ENCODE peak calls at places on chromosomes 2 and 18, in five cellular contexts. A, P, O, F and H are unnamed samples.

GRCh38 chr2:158969717-158970521 is 1.5 kb downstream of the TANC1 start:
- DNase-seq in A (no peak), P (no peak), O (peak), F (no peak), H (peak)

GRCh38 chr2:73285162-73285739 is 973 bp upstream of the FBXO41 start:
- DNase-seq in A (peak), P (no peak), O (no peak), F (no peak), H (peak)

GRCh38 chr18:30709598-30709997 is 332.9 kb downstream of the DSC3 start:
- DNase-seq in A (no peak), P (no peak), O (no peak), F (no peak), H (no peak)

GRCh38 chr2:42298132-42298531 is 62.9 kb downstream of the COX7A2L start:
- DNase-seq in A (no peak), P (no peak), O (no peak), F (no peak), H (no peak)

GRCh38 chr2:233111427-233111826 is 51.3 kb downstream of the INPP5D start:
- DNase-seq in A (no peak), P (no peak), O (no peak), F (no peak), H (no peak)

GRCh38 chr18:38940863-38941531 is 1375.4 kb upstream of the CELF4 start:
- DNase-seq in A (peak), P (peak), O (no peak), F (peak), H (peak)

GRCh38 chr2:75064691-75065396 is 106.4 kb downstream of the POLE4 start:
- DNase-seq in A (no peak), P (peak), O (peak), F (peak), H (peak)

GRCh38 chr18:40133253-40133652 is 1821.8 kb upstream of the PIK3C3 start:
- DNase-seq in A (no peak), P (no peak), O (no peak), F (no peak), H (no peak)

GRCh38 chr2:9288233-9288632 is 81.6 kb downstream of the ASAP2 start:
- DNase-seq in A (no peak), P (no peak), O (no peak), F (no peak), H (no peak)

GRCh38 chr2:100976634-100977391 is 25.3 kb upstream of the RPL31 start:
- DNase-seq in A (peak), P (no peak), O (no peak), F (no peak), H (no peak)

GRCh38 chr2:119491776-119492525 is 32.3 kb downstream of the SCTR start:
- DNase-seq in A (no peak), P (peak), O (no peak), F (no peak), H (no peak)

GRCh38 chr2:132760971-132761370 is 91.0 kb upstream of the LYPD1 start:
- DNase-seq in A (no peak), P (no peak), O (no peak), F (no peak), H (no peak)

GRCh38 chr2:43508209-43508608 is 87.6 kb downstream of the THADA start:
- DNase-seq in A (no peak), P (no peak), O (no peak), F (no peak), H (no peak)

GRCh38 chr2:210591663-210592062 is 35.3 kb downstream of the CPS1 start:
- DNase-seq in A (no peak), P (no peak), O (no peak), F (no peak), H (no peak)

GRCh38 chr2:109457811-109458210 is 156.0 kb downstream of the SEPTIN10 start:
- DNase-seq in A (no peak), P (no peak), O (no peak), F (no peak), H (no peak)

GRCh38 chr2:157751462-157752058 is 122.9 kb upstream of the ACVR1C start:
- DNase-seq in A (peak), P (peak), O (no peak), F (peak), H (no peak)

GRCh38 chr2:111705711-111706323 is 178.2 kb downstream of the ANAPC1 start:
- DNase-seq in A (peak), P (peak), O (no peak), F (no peak), H (peak)

GRCh38 chr2:160581448-160581847 is 87.8 kb upstream of the RBMS1 start:
- DNase-seq in A (no peak), P (no peak), O (no peak), F (no peak), H (no peak)

GRCh38 chr2:20378891-20379519 is 28.4 kb upstream of the PUM2 start:
- DNase-seq in A (no peak), P (peak), O (peak), F (peak), H (no peak)

GRCh38 chr2:74472945-74473258 is 422 bp upstream of the MRPL53 start:
- DNase-seq in A (no peak), P (no peak), O (no peak), F (peak), H (no peak)

GRCh38 chr2:165952600-165953210 is 871 bp downstream of the TTC21B start:
- DNase-seq in A (no peak), P (peak), O (no peak), F (peak), H (no peak)

GRCh38 chr2:143110759-143111428 is 18.3 kb upstream of the ARHGAP15 start:
- DNase-seq in A (peak), P (peak), O (peak), F (peak), H (peak)

GRCh38 chr2:134527398-134527797 is 191.4 kb downstream of the TMEM163 start:
- DNase-seq in A (no peak), P (no peak), O (no peak), F (no peak), H (no peak)

GRCh38 chr2:197628043-197628500 is 47.3 kb downstream of the RFTN2 start:
- DNase-seq in A (peak), P (no peak), O (no peak), F (no peak), H (no peak)

GRCh38 chr2:65751422-65751821 is 319.0 kb upstream of the SPRED2 start:
- DNase-seq in A (no peak), P (no peak), O (peak), F (no peak), H (no peak)

GRCh38 chr2:9315280-9315847 is 108.0 kb downstream of the ITGB1BP1 start:
- DNase-seq in A (no peak), P (no peak), O (no peak), F (no peak), H (no peak)

DNA sequence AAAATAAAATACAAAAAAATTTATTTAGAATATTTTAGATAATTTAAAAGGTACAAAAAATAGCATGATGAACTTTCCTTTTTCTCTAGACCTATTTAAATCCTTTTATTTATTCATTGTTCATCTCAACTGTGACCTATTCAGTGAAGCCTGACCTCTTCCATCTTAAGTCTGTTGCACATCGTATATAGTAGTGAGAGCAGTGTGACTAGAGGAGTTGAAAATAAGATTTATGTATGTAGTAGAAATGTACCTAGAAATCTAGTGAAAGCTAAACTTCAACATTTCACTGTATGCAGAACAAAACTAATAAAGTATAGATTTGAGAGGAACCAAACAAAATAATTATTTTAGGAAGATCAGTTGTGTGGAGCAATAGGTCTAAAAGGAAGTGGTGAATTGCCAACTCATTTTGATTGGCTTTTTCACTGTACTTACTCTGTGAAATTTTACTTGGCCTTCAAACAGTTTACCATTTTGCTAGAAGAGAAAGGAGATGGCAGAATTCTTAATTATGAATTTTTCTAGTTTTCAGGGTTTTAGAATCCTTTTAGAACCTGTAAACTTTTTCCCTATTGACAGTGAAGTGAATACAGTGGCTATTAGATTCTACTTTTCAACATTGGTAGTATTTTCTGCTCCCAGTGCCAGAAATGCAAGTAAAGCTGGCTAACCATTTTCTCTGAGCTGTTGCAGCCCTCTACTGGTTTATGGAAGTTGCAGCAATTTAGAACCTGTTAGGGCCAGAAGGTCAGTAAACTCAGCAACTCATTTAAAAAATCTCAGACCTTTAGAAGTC is 11.1 kb downstream of the ANKRD12 start:
- DNase-seq in A (peak), P (peak), O (peak), F (peak), H (peak)
- TF ChIP-seq POLR2AphosphoS5 in A (no peak), P (no peak), O (no peak), F (no peak), H (no peak)

GRCh38 chr2:221389909-221390308 is 182.2 kb downstream of the EPHA4 start:
- DNase-seq in A (no peak), P (no peak), O (no peak), F (no peak), H (no peak)
- TF ChIP-seq GABPA in A (no peak), P (no peak), O (no peak), F (no peak), H (no peak)

GRCh38 chr18:43159091-43159490 is 43.6 kb upstream of the RIT2 start:
- DNase-seq in A (no peak), P (no peak), O (no peak), F (no peak), H (no peak)
- TF ChIP-seq REST in A (no peak), P (no peak), O (no peak), F (no peak), H (no peak)

GRCh38 chr2:240991378-240992263 is 6.8 kb upstream of the SNED1 start:
- DNase-seq in A (no peak), P (peak), O (no peak), F (no peak), H (no peak)
- TF ChIP-seq POLR2AphosphoS5 in A (no peak), P (no peak), O (no peak), F (no peak), H (no peak)

DNA sequence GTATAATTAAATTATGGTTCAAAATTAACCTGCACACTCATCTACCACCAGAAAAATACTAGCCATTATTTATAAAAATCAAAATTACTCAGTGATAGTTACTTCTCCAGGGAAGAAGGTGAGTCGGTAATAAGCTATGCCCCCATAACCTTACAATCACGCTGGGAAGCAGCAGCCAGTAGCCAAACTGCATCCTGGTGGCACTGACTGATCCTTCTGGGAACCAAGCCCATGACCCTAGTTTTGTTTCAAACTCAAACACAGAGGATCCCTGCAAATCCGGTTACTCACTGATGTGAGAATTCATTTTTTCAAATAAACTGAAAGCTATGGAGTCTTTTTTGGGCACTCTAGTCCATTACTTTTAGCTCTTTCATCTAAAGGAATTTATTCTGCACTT is 88.2 kb upstream of the VWC2L start:
- DNase-seq in A (no peak), P (no peak), O (no peak), F (no peak), H (no peak)
- TF ChIP-seq GABPA in A (no peak), P (no peak), O (no peak), F (no peak), H (no peak)

DNA sequence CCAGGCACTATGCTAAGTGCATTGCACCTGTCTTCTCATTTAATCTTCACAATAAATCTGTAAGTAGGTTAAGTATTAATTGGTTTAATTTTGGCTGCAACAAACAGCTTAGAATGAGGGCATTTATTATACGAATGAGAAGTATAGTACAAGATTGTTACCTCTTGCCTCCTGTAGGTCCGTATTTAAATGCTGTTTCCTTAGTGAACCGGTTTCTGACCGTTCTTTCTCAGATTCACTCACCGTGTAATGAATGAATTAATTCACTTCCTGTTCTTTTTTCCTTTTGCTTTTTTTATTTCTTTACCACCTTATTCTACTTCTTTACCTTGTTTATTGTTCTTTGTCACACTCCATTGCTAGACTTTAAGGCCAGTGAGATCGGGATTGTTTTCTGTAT is 153.8 kb upstream of the RASGRP3 start:
- DNase-seq in A (no peak), P (no peak), O (no peak), F (no peak), H (no peak)
- TF ChIP-seq REST in A (no peak), P (no peak), O (no peak), F (no peak), H (no peak)

GRCh38 chr2:238320648-238321281 is 447 bp downstream of the TRAF3IP1 start:
- DNase-seq in A (no peak), P (no peak), O (peak), F (no peak), H (no peak)

GRCh38 chr2:238320246-238320647 is at the start of gene TRAF3IP1:
- DNase-seq in A (peak), P (peak), O (peak), F (peak), H (peak)

GRCh38 chr2:238325694-238326093 is 5.4 kb downstream of the TRAF3IP1 start:
- DNase-seq in A (no peak), P (no peak), O (no peak), F (no peak), H (no peak)

GRCh38 chr2:238321467-238321866 is 1.1 kb downstream of the TRAF3IP1 start:
- DNase-seq in A (no peak), P (peak), O (no peak), F (no peak), H (no peak)

DNA sequence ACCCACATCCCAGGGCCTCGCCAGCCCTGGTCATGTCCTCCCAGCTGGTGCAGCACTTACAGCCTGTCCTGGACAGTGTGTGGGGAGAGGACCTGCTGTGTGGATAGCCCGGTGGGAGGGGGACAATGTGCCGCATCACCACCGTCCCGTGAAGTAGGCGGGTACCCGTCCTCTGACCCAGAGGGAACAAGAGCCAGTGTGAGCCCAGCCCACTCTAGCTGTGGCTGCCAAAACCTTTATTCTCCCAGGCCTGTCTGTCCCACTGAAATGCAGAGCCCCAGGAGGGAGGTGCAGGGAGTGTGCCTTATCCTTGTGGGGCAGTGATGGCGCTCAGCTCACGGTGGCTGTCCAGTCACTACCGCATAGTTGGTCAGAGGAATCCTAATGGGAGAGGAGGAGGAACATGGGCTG is 1.7 kb downstream of the TRAF3IP1 start:
- DNase-seq in A (no peak), P (no peak), O (no peak), F (no peak), H (no peak)
- TF ChIP-seq POLR2AphosphoS5 in A (no peak), P (no peak), O (no peak), F (no peak), H (no peak)